ENCODE peak calls at places on chromosome 19, in five cellular contexts. I is GM20000, T is nephron progenitor cell, G is progenitor cell of endocrine pancreas, K is GM12865. W is an unnamed sample.

GRCh38 chr19:46487802-46488445 is 7.7 kb downstream of the PNMA8B start:
- DNase-seq in I (peak; percentile 88), K (peak; percentile 68), G (peak; percentile 85), T (peak; percentile 94), W (peak; percentile 88)

GRCh38 chr19:51799311-51799997 is 4.5 kb downstream of the FPR3 start:
- DNase-seq in I (no peak), G (no peak), K (no peak), T (no peak), W (no peak)

GRCh38 chr19:7648265-7649014 is 11.5 kb downstream of the STXBP2 start:
- DNase-seq in K (peak; percentile 73), G (no peak), T (no peak), I (no peak), W (no peak)

GRCh38 chr19:18171605-18172327 is 1.8 kb upstream of the IFI30 start:
- DNase-seq in G (no peak), K (peak; percentile 55), T (no peak), I (peak; percentile 53), W (peak; percentile 53)

GRCh38 chr19:14363203-14364097 is 17.8 kb upstream of the ADGRE5 start:
- DNase-seq in I (no peak), K (peak; percentile 63), T (peak; percentile 82), G (peak; percentile 21), W (peak; percentile 54)

GRCh38 chr19:42596391-42597071 is 1.8 kb upstream of the CEACAM8 start:
- DNase-seq in G (peak; percentile 48), K (peak; percentile 31), T (peak; percentile 71), I (peak; percentile 52), W (peak; percentile 57)

GRCh38 chr19:51333836-51334460 is 8.0 kb downstream of the VSIG10L start:
- DNase-seq in I (no peak), G (no peak), K (peak; percentile 30), T (no peak), W (no peak)

GRCh38 chr19:37977992-37978391 is 71.0 kb downstream of the SIPA1L3 start:
- DNase-seq in K (peak; percentile 77), I (peak; percentile 40), T (no peak), G (no peak), W (no peak)

GRCh38 chr19:7673995-7674667 is 2.8 kb upstream of the MCEMP1 start:
- DNase-seq in T (peak; percentile 39), G (no peak), I (no peak), K (peak; percentile 80), W (no peak)

GRCh38 chr19:6278740-6279619 is 795 bp downstream of the MLLT1 start:
- DNase-seq in T (no peak), K (peak; percentile 17), I (peak; percentile 41), G (no peak), W (peak; percentile 18)

GRCh38 chr19:8310342-8311055 is 2.3 kb upstream of the CD320 start:
- DNase-seq in K (no peak), G (no peak), I (no peak), T (no peak), W (no peak)

GRCh38 chr19:7808108-7808507 is 21.9 kb upstream of the EVI5L start:
- DNase-seq in G (no peak), T (no peak), K (no peak), I (no peak), W (no peak)

GRCh38 chr19:19212866-19213265 is 1.1 kb downstream of the NCAN start:
- DNase-seq in G (no peak), I (peak; percentile 11), T (no peak), K (no peak), W (no peak)

GRCh38 chr19:32651729-32652140 is 23.2 kb downstream of the ANKRD27 start:
- DNase-seq in I (no peak), T (peak; percentile 58), G (no peak), K (no peak), W (no peak)

GRCh38 chr19:43316591-43317319 is 36.7 kb upstream of the CD177 start:
- DNase-seq in I (no peak), G (no peak), K (peak; percentile 23), T (peak; percentile 40), W (no peak)

GRCh38 chr19:39341122-39341719 is 1.0 kb upstream of the SAMD4B start:
- DNase-seq in K (no peak), I (peak; percentile 31), T (peak; percentile 49), G (peak; percentile 19), W (no peak)

GRCh38 chr19:37941820-37942515 is 35.0 kb downstream of the SIPA1L3 start:
- DNase-seq in K (no peak), T (no peak), I (no peak), G (no peak), W (no peak)

GRCh38 chr19:16856091-16856490 is 26.9 kb downstream of the SIN3B start:
- DNase-seq in G (no peak), T (no peak), K (no peak), I (no peak), W (no peak)

GRCh38 chr19:49746206-49746958 is 16.7 kb downstream of the TSKS start:
- DNase-seq in T (peak; percentile 43), K (peak; percentile 56), G (no peak), I (peak; percentile 63), W (peak; percentile 38)

GRCh38 chr19:38277969-38278680 is 13.8 kb downstream of the SPINT2 start:
- DNase-seq in T (no peak), K (no peak), I (no peak), G (no peak), W (no peak)

GRCh38 chr19:7301525-7301924 is 7.3 kb upstream of the INSR start:
- DNase-seq in K (no peak), G (no peak), I (no peak), T (no peak), W (no peak)

GRCh38 chr19:19591133-19591825 is 27.2 kb downstream of the PBX4 start:
- DNase-seq in T (no peak), G (no peak), K (peak; percentile 88), I (peak; percentile 79), W (peak; percentile 82)

GRCh38 chr19:38842439-38843174 is 7.2 kb downstream of the HNRNPL start:
- DNase-seq in I (no peak), T (no peak), G (no peak), K (peak; percentile 54), W (no peak)

GRCh38 chr19:33468361-33469170 is 53.0 kb downstream of the PEPD start:
- DNase-seq in K (no peak), G (no peak), I (no peak), T (peak; percentile 45), W (no peak)

GRCh38 chr19:44807162-44807561 is 1.7 kb upstream of the BCAM start:
- DNase-seq in K (no peak), G (no peak), I (peak; percentile 14), T (no peak), W (no peak)
- TF ChIP-seq CTCF in K (no peak), G (no peak), I (no peak), T (no peak), W (no peak)

DNA sequence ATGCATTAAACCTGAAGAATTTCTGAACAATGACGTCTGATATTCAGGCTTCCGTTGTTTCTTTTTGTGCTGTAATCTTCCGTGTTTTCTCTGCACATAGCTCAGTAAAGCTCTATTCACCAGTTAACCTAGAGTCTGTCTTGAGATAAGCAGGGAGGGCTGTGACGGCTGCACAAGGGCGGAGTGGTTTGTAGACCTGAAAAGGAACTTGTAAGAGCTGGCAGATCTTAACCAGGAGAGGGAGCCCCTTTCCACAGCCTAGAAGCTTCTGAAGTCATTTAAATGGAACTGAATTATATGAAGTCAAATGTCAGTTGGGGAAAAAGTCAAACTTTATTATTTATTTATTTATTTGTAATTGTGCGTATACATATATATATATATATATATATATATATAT is 27.5 kb downstream of the DPRX start:
- DNase-seq in T (peak; percentile 15), K (no peak), G (peak; percentile 18), I (no peak), W (no peak)
- TF ChIP-seq CTCF in T (peak; percentile 36), K (no peak), G (peak; percentile 71), I (no peak), W (no peak)

DNA sequence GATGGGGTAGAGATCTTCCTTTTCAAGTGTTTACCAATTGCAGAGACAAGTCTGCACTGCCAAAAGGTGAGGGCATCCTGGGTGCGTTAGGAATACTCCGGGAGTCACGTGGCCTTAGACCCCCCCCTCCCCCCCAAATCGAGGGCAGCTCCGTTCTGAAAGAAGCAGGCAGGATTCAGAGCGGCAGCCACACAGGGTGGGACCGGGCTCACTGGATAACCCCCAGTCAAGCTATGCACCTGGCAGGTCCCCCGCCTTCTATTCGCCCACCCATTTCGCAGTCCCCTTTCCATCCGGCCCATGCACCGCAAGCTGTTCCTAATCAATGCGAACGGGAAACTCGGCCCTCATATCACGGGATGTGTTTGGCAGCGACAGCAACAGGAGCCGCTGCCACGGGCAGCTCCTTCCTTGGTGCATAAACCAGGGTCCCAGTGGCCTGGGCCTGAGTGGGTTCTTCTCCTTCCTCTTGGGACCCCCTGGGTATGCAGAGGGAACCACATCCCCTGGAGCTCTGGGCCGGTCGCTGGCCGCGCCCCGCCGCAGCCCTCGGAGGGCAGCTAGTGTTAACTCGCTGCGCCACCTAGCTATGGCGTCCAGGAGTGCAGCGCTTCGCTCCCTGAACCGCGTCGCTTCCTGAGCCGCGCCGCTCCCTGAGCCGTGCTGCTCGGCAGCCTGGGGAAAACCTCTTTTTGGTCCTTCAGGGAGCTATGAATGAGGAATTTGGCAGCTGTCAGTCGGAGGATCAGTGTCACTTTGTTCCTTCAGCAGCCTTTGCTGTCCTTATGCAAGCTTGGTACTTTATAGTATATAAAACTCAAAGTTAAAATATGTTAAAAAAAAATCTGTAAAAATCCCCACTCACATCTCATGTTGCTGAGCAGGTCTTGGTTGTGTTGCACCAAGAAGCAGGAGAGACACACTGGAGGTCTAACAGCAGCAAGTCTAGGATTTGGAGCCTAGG is 41.4 kb downstream of the LYL1 start:
- DNase-seq in K (peak; percentile 71), I (peak; percentile 90), G (peak; percentile 81), T (peak; percentile 94), W (peak; percentile 91)
- TF ChIP-seq CTCF in K (peak; percentile 98), I (peak; percentile 98), G (peak; percentile 96), T (peak; percentile 94), W (peak; percentile 96)

GRCh38 chr19:48619692-48620565 is 623 bp downstream of the SPHK2 start:
- DNase-seq in T (no peak), G (no peak), K (peak; percentile 22), I (no peak), W (no peak)
- TF ChIP-seq CTCF in T (no peak), G (no peak), K (no peak), I (no peak), W (no peak)

GRCh38 chr19:1046836-1047695 is 7.2 kb downstream of the ABCA7 start:
- DNase-seq in T (no peak), K (peak; percentile 61), G (no peak), I (no peak), W (no peak)

GRCh38 chr19:1049841-1050240 is 9.9 kb downstream of the ABCA7 start:
- DNase-seq in K (no peak), T (no peak), I (no peak), G (no peak), W (no peak)

GRCh38 chr19:1050989-1051788 is 11.3 kb downstream of the ABCA7 start:
- DNase-seq in T (no peak), G (no peak), K (no peak), I (no peak), W (no peak)

GRCh38 chr19:1047696-1048147 is 7.8 kb downstream of the ABCA7 start:
- DNase-seq in T (no peak), G (no peak), I (no peak), K (no peak), W (no peak)

GRCh38 chr19:1049106-1049505 is 9.2 kb downstream of the ABCA7 start:
- DNase-seq in I (no peak), K (no peak), T (no peak), G (no peak), W (no peak)
- TF ChIP-seq CTCF in I (no peak), K (no peak), T (no peak), G (no peak), W (no peak)

W was measured in GM10248.